ENCODE peak calls at places on chromosomes 13 and 19, in ten cellular contexts. Z is mesenchymal stem cell; S is mucosa of descending colon; R is thyroid gland; E is pancreas; P is AG09309; G is gastrocnemius medialis; H is naive thymus-derived CD4-positive, alpha-beta T cell; F is endodermal cell; J is K562. W is an unnamed sample.

GRCh38 chr13:21075303-21076264 is 14.2 kb upstream of the LATS2 start:
- DNase-seq in Z (peak), S (no peak), R (peak), E (no peak), P (no peak), G (no peak), H (no peak), F (peak), J (no peak), W (no peak)

GRCh38 chr13:107367258-107367657 is 799.3 kb upstream of the ARGLU1 start:
- DNase-seq in Z (peak), S (no peak), R (no peak), E (no peak), P (no peak), G (no peak), H (no peak), F (no peak), J (no peak), W (no peak)

GRCh38 chr19:4191044-4191443 is 8.6 kb downstream of the ANKRD24 start:
- DNase-seq in Z (no peak), S (no peak), R (no peak), E (no peak), P (no peak), G (no peak), H (no peak), F (no peak), J (no peak), W (no peak)

GRCh38 chr13:110305949-110306339 is 1.0 kb downstream of the COL4A1 start:
- DNase-seq in Z (peak), S (no peak), R (peak), E (no peak), P (no peak), G (no peak), H (no peak), F (peak), J (no peak), W (no peak)

GRCh38 chr19:47560999-47561398 is 11.9 kb downstream of the ZNF541 start:
- DNase-seq in Z (no peak), S (no peak), R (no peak), E (no peak), P (no peak), G (no peak), H (no peak), F (no peak), J (no peak), W (no peak)

GRCh38 chr13:25253702-25254101 is 33.6 kb downstream of the MTMR6 start:
- DNase-seq in Z (no peak), S (no peak), R (no peak), E (no peak), P (no peak), G (no peak), H (no peak), F (no peak), J (no peak), W (no peak)

GRCh38 chr13:109212630-109213029 is 573.8 kb downstream of the IRS2 start:
- DNase-seq in Z (no peak), S (no peak), R (no peak), E (no peak), P (no peak), G (no peak), H (no peak), F (no peak), J (no peak), W (no peak)

GRCh38 chr13:30181856-30182651 is 125.3 kb downstream of the KATNAL1 start:
- DNase-seq in Z (no peak), S (no peak), R (no peak), E (no peak), P (no peak), G (no peak), H (no peak), F (peak), J (peak), W (no peak)

GRCh38 chr13:91346848-91347211 is 657 bp upstream of the MIR17HG start:
- DNase-seq in Z (peak), S (no peak), R (peak), E (peak), P (no peak), G (peak), H (peak), F (no peak), J (peak), W (no peak)

GRCh38 chr19:3516675-3517207 is 10.6 kb downstream of the FZR1 start:
- DNase-seq in Z (no peak), S (peak), R (peak), E (peak), P (no peak), G (peak), H (peak), F (no peak), J (no peak), W (no peak)

GRCh38 chr19:1374250-1374577 is 9.5 kb upstream of the NDUFS7 start:
- DNase-seq in Z (no peak), S (no peak), R (no peak), E (no peak), P (no peak), G (no peak), H (no peak), F (no peak), J (no peak), W (no peak)

GRCh38 chr13:63198076-63198475 is 1782.4 kb upstream of the PCDH20 start:
- DNase-seq in Z (no peak), S (no peak), R (peak), E (no peak), P (no peak), G (no peak), H (no peak), F (no peak), J (no peak), W (peak)

GRCh38 chr13:30865131-30866009 is 40.7 kb upstream of the MEDAG start:
- DNase-seq in Z (peak), S (peak), R (peak), E (peak), P (peak), G (peak), H (peak), F (peak), J (peak), W (peak)

GRCh38 chr19:3753631-3754410 is 7.7 kb downstream of the APBA3 start:
- DNase-seq in Z (no peak), S (no peak), R (no peak), E (no peak), P (no peak), G (no peak), H (no peak), F (no peak), J (no peak), W (no peak)

GRCh38 chr19:32945260-32945659 is 26.5 kb downstream of the CEP89 start:
- DNase-seq in Z (no peak), S (no peak), R (no peak), E (no peak), P (no peak), G (no peak), H (no peak), F (no peak), J (no peak), W (no peak)

GRCh38 chr19:10292206-10292788 is 2.5 kb downstream of the ICAM5 start:
- DNase-seq in Z (peak), S (peak), R (peak), E (peak), P (no peak), G (peak), H (peak), F (peak), J (peak), W (peak)

GRCh38 chr19:5478925-5479588 is 23.8 kb downstream of the ZNRF4 start:
- DNase-seq in Z (no peak), S (no peak), R (no peak), E (no peak), P (no peak), G (no peak), H (no peak), F (no peak), J (no peak), W (no peak)

GRCh38 chr19:1651548-1652394 is 644 bp downstream of the TCF3 start:
- DNase-seq in Z (peak), S (peak), R (peak), E (peak), P (no peak), G (no peak), H (peak), F (no peak), J (peak), W (no peak)

GRCh38 chr19:15320118-15320517 is 12.2 kb downstream of the BRD4 start:
- DNase-seq in Z (no peak), S (no peak), R (no peak), E (no peak), P (peak), G (no peak), H (no peak), F (no peak), J (no peak), W (no peak)

GRCh38 chr13:108437496-108437895 is 168.0 kb downstream of the TNFSF13B start:
- DNase-seq in Z (no peak), S (no peak), R (no peak), E (no peak), P (no peak), G (no peak), H (no peak), F (no peak), J (no peak), W (peak)

GRCh38 chr19:3450796-3451411 is 29.4 kb downstream of the SMIM24 start:
- DNase-seq in Z (peak), S (no peak), R (no peak), E (no peak), P (peak), G (peak), H (no peak), F (no peak), J (peak), W (peak)

GRCh38 chr13:112995395-112996091 is 26.5 kb downstream of the MCF2L start:
- DNase-seq in Z (no peak), S (peak), R (no peak), E (no peak), P (no peak), G (no peak), H (no peak), F (no peak), J (no peak), W (no peak)

GRCh38 chr19:35940078-35940775 is 4.1 kb downstream of the LRFN3 start:
- DNase-seq in Z (no peak), S (no peak), R (no peak), E (no peak), P (no peak), G (no peak), H (no peak), F (no peak), J (no peak), W (no peak)

GRCh38 chr13:21344662-21345176 is 114.4 kb downstream of the ZDHHC20 start:
- DNase-seq in Z (no peak), S (no peak), R (no peak), E (no peak), P (no peak), G (no peak), H (peak), F (no peak), J (no peak), W (no peak)

GRCh38 chr19:873084-874019 is 13.9 kb downstream of the CFD start:
- DNase-seq in Z (peak), S (peak), R (peak), E (no peak), P (no peak), G (peak), H (peak), F (peak), J (peak), W (no peak)

GRCh38 chr19:58261968-58262921 is 16.5 kb upstream of the ZNF8 start:
- DNase-seq in Z (peak), S (no peak), R (no peak), E (no peak), P (no peak), G (no peak), H (no peak), F (no peak), J (no peak), W (no peak)
- H3K4me3 ChIP-seq in Z (peak), S (no peak), R (no peak), E (no peak), P (no peak), G (peak), H (peak), F (peak), J (no peak), W (no peak)

DNA sequence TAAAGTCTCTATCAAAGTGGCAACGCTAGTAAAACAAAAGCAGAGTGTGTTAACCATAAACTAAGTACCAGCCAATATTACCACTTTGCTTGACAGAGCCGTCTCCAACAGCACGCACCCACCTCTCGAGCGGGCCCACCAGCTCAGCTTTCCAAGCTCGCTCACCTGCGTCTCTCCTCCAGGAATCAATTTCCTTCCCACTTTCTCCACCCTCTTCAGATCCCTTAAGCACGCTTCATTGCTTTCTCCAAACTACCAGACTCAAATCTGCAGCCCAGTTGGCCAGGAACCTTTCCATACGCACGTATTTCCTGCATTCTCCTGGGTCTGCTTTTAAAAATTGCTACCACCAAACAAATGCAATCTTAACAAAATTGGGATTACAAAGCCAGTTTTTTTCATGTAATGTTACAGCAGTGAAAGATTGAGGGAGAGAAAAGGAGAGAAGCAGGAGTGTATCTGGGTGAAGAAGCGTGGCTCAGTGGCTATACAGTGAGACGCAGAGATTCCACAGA is 1.5 kb downstream of the ENOX1 start:
- DNase-seq in Z (no peak), S (no peak), R (no peak), E (no peak), P (no peak), G (no peak), H (no peak), F (no peak), J (no peak), W (no peak)
- H3K4me3 ChIP-seq in Z (peak), S (no peak), R (peak), E (peak), P (peak), G (peak), H (no peak), F (peak), J (no peak), W (peak)

DNA sequence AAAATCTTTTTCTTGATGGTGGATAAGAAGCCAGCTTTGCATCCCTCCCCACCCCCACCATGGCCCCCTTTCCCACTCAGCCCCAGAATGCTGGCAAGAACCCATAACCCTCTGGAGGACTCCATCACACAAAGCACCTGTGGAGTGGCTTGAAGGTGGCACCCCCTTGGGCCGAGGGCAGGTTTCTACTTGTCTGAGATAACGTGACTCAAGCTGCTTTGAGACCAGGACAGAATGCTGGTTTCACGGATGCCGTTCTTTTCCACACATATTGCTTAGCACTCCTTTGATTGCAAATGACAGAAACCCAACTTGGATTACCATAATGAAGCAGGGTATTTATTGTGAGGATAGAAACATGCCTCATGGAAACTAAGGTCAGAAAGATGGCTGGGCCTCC is 82.2 kb downstream of the LACC1 start:
- DNase-seq in Z (no peak), S (no peak), R (no peak), E (no peak), P (no peak), G (no peak), H (no peak), F (no peak), J (no peak), W (no peak)
- H3K4me3 ChIP-seq in Z (no peak), S (no peak), R (no peak), E (no peak), P (no peak), G (no peak), H (no peak), F (no peak), J (no peak), W (no peak)

GRCh38 chr19:39333507-39333906 is 2.3 kb downstream of the GMFG start:
- DNase-seq in Z (no peak), S (no peak), R (no peak), E (no peak), P (no peak), G (no peak), H (no peak), F (no peak), J (no peak), W (no peak)
- H3K4me3 ChIP-seq in Z (no peak), S (no peak), R (no peak), E (no peak), P (no peak), G (no peak), H (peak), F (no peak), J (no peak), W (no peak)

GRCh38 chr19:54189668-54190502 is 505 bp upstream of the MBOAT7 start:
- DNase-seq in Z (peak), S (peak), R (peak), E (peak), P (peak), G (peak), H (peak), F (peak), J (peak), W (peak)
- H3K4me3 ChIP-seq in Z (peak), S (peak), R (peak), E (peak), P (peak), G (peak), H (peak), F (peak), J (peak), W (peak)

GRCh38 chr19:34228347-34228746 is 26.0 kb upstream of the GARRE1 start:
- DNase-seq in Z (no peak), S (no peak), R (no peak), E (no peak), P (no peak), G (no peak), H (no peak), F (no peak), J (no peak), W (no peak)

GRCh38 chr19:34226036-34226435 is 28.3 kb upstream of the GARRE1 start:
- DNase-seq in Z (no peak), S (no peak), R (no peak), E (no peak), P (no peak), G (no peak), H (no peak), F (no peak), J (no peak), W (no peak)

GRCh38 chr19:34222386-34222785 is 32.0 kb upstream of the GARRE1 start:
- DNase-seq in Z (no peak), S (no peak), R (no peak), E (no peak), P (no peak), G (no peak), H (no peak), F (no peak), J (no peak), W (no peak)

GRCh38 chr19:34225659-34226015 is 28.7 kb upstream of the GARRE1 start:
- DNase-seq in Z (no peak), S (no peak), R (no peak), E (no peak), P (no peak), G (no peak), H (no peak), F (no peak), J (no peak), W (no peak)

DNA sequence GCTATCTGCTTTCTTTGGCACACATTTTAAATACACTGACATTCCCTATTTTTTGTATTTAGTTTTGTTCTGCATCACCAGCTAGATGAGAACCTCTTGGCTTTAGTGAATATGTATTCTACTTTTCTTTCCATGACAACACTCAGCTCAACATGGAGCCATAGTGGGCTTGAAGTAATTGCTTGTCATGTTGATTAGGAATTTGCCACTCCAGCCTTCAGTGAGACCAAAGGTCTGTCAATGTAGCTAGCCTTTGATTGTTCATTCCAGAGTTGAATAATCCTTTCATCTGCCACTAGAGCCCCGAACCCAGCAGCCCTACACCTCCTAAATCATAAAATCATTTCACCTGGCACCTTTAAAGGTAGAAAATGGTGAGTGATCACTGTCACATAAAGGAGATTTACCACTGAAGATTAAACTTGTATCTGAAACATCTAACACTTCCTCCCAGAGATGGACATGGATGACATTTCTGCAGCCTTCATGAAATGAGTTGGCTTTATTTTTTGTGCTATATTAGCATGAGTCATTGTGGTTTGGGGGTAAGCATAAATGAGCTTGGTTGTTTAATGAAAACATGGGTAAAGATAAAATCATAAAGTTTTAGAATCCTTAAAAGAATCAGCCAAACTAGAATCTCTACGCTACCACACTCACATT is 29.2 kb upstream of the GARRE1 start:
- DNase-seq in Z (peak), S (no peak), R (no peak), E (no peak), P (no peak), G (no peak), H (no peak), F (peak), J (no peak), W (no peak)
- H3K4me3 ChIP-seq in Z (no peak), S (no peak), R (no peak), E (no peak), P (no peak), G (no peak), H (no peak), F (no peak), J (no peak), W (no peak)

DNA sequence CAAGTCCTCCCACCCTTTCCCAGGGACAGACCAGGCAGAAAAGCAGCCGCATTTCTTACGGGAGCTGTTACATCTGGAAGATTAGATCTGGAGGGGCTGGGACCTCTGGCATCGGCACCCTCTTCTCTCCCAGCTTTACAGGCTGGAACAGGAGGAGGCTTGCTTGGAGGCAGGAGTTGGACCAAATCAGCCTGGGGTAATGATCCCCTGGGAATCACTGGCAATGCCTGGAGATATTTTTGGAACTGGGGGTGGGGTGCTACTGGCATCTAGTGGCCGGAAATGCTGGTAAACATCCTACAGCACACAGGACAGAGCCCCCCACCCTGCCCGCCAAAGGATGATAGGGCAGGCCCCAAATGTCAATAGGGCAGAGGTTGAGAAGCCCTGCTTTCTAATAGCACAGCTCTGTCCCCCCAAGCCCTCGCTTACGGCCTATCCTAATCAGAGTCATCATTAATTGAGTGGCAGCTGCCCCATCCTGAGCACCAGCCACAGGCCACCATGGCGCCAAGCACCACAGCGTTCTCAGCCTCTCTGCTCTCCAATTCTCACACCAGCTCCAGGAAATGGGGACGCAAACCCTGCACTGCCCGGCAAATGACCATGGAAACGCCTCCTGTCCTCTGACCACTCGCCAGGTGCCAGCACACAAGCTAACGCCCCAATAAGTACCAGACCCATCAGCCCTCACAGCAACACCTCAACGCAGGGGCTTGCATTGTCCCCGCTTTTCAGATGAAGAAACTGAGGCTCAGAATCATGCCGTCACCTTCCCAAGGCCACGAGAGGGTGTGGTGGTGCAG is 20.6 kb downstream of the LRRC4B start:
- DNase-seq in Z (no peak), S (no peak), R (no peak), E (no peak), P (no peak), G (no peak), H (no peak), F (peak), J (no peak), W (no peak)
- H3K4me3 ChIP-seq in Z (no peak), S (no peak), R (no peak), E (no peak), P (no peak), G (no peak), H (no peak), F (no peak), J (no peak), W (no peak)

GRCh38 chr13:53138369-53139036 is 109.9 kb downstream of the OLFM4 start:
- DNase-seq in Z (peak), S (no peak), R (peak), E (no peak), P (no peak), G (peak), H (no peak), F (no peak), J (no peak), W (peak)
- H3K4me3 ChIP-seq in Z (peak), S (no peak), R (no peak), E (no peak), P (no peak), G (no peak), H (no peak), F (no peak), J (no peak), W (no peak)

W was measured in skeletal muscle cell.